ENCODE peak calls at places on chromosome 15, in four cellular contexts. One of them, this sample, is unnamed.

GRCh38 chr15:65245096-65245849 is 34.0 kb upstream of the CILP start:
- DNase-seq in suprapubic skin: no peak
- DNase-seq in ACHN: no peak
- DNase-seq in HuH-7.5: peak; percentile 33
- DNase-seq in this sample: no peak

GRCh38 chr15:74835312-74835823 is 7.6 kb downstream of the ULK3 start:
- DNase-seq in suprapubic skin: no peak
- DNase-seq in ACHN: peak; percentile 67
- DNase-seq in HuH-7.5: peak; percentile 99
- DNase-seq in this sample: no peak

GRCh38 chr15:29533667-29534066 is 264.0 kb upstream of the NSMCE3 start:
- DNase-seq in suprapubic skin: no peak
- DNase-seq in ACHN: no peak
- DNase-seq in HuH-7.5: no peak
- DNase-seq in this sample: no peak

GRCh38 chr15:36879568-36880225 is 220.7 kb downstream of the MEIS2 start:
- DNase-seq in suprapubic skin: no peak
- DNase-seq in ACHN: no peak
- DNase-seq in HuH-7.5: no peak
- DNase-seq in this sample: no peak

GRCh38 chr15:100714034-100714748 is 111.8 kb downstream of the ASB7 start:
- DNase-seq in suprapubic skin: no peak
- DNase-seq in ACHN: no peak
- DNase-seq in HuH-7.5: no peak
- DNase-seq in this sample: no peak

GRCh38 chr15:70526221-70526973 is 237.0 kb downstream of the UACA start:
- DNase-seq in suprapubic skin: peak; percentile 78
- DNase-seq in ACHN: peak; percentile 3
- DNase-seq in HuH-7.5: no peak
- DNase-seq in this sample: no peak

GRCh38 chr15:61116830-61117229 is 112.3 kb downstream of the RORA start:
- DNase-seq in suprapubic skin: no peak
- DNase-seq in ACHN: no peak
- DNase-seq in HuH-7.5: no peak
- DNase-seq in this sample: no peak

GRCh38 chr15:36468746-36469145 is 110.7 kb upstream of the CDIN1 start:
- DNase-seq in suprapubic skin: no peak
- DNase-seq in ACHN: no peak
- DNase-seq in HuH-7.5: no peak
- DNase-seq in this sample: no peak

GRCh38 chr15:97521894-97522293 is 438.6 kb upstream of the ARRDC4 start:
- DNase-seq in suprapubic skin: no peak
- DNase-seq in ACHN: no peak
- DNase-seq in HuH-7.5: no peak
- DNase-seq in this sample: no peak

GRCh38 chr15:25242957-25243799 is 195.6 kb downstream of the UBE3A start:
- DNase-seq in suprapubic skin: peak; percentile 75
- DNase-seq in ACHN: no peak
- DNase-seq in HuH-7.5: no peak
- DNase-seq in this sample: no peak

GRCh38 chr15:78850926-78851600 is 21.6 kb upstream of the MORF4L1 start:
- DNase-seq in suprapubic skin: no peak
- DNase-seq in ACHN: no peak
- DNase-seq in HuH-7.5: no peak
- DNase-seq in this sample: no peak

GRCh38 chr15:74580538-74581350 is 34.9 kb upstream of the CLK3 start:
- DNase-seq in suprapubic skin: no peak
- DNase-seq in ACHN: no peak
- DNase-seq in HuH-7.5: no peak
- DNase-seq in this sample: no peak

GRCh38 chr15:58608129-58608590 is 141.3 kb downstream of the ADAM10 start:
- DNase-seq in suprapubic skin: no peak
- DNase-seq in ACHN: no peak
- DNase-seq in HuH-7.5: no peak
- DNase-seq in this sample: no peak

GRCh38 chr15:73965730-73966103 is 26.4 kb downstream of the STOML1 start:
- DNase-seq in suprapubic skin: no peak
- DNase-seq in ACHN: no peak
- DNase-seq in HuH-7.5: no peak
- DNase-seq in this sample: no peak

GRCh38 chr15:25730918-25731317 is 132.2 kb downstream of the ATP10A start:
- DNase-seq in suprapubic skin: no peak
- DNase-seq in ACHN: no peak
- DNase-seq in HuH-7.5: no peak
- DNase-seq in this sample: no peak

GRCh38 chr15:35229085-35229484 is 144.0 kb upstream of the NANOGP8 start:
- DNase-seq in suprapubic skin: no peak
- DNase-seq in ACHN: no peak
- DNase-seq in HuH-7.5: no peak
- DNase-seq in this sample: no peak

This sample was measured in CMK.